ENCODE peak calls at places on chromosomes 13 and 19, in six cellular contexts. M is A549, R is sigmoid colon, X is tibial nerve, W is suprapubic skin, F is ovary. B is an unnamed sample.

GRCh38 chr13:70634893-70635292 is 526.6 kb upstream of the KLHL1 start:
- DNase-seq in M (no peak), R (no peak), X (no peak), W (no peak), F (no peak), B (no peak)

GRCh38 chr13:101026736-101027398 is 352.3 kb upstream of the TMTC4 start:
- DNase-seq in M (no peak), R (no peak), X (no peak), W (no peak), F (no peak), B (no peak)

GRCh38 chr13:23730251-23730650 is 158.9 kb downstream of the MIPEP start:
- DNase-seq in M (no peak), R (no peak), X (no peak), W (no peak), F (no peak), B (no peak)

GRCh38 chr13:107271226-107271625 is 703.3 kb upstream of the ARGLU1 start:
- DNase-seq in M (no peak), R (no peak), X (no peak), W (no peak), F (no peak), B (no peak)

GRCh38 chr13:42071667-42072419 is 23.4 kb downstream of the DGKH start:
- DNase-seq in M (no peak), R (no peak), X (no peak), W (no peak), F (no peak), B (no peak)

GRCh38 chr13:62702502-62702901 is 1286.9 kb upstream of the PCDH20 start:
- DNase-seq in M (no peak), R (no peak), X (no peak), W (no peak), F (no peak), B (no peak)

GRCh38 chr13:60720590-60720989 is 323.6 kb downstream of the TDRD3 start:
- DNase-seq in M (no peak), R (no peak), X (no peak), W (no peak), F (no peak), B (no peak)

GRCh38 chr13:64688893-64689677 is 2541.1 kb downstream of the PCDH9 start:
- DNase-seq in M (no peak), R (no peak), X (no peak), W (no peak), F (no peak), B (no peak)

GRCh38 chr13:42086582-42086981 is 38.1 kb downstream of the DGKH start:
- DNase-seq in M (no peak), R (no peak), X (no peak), W (no peak), F (no peak), B (no peak)

GRCh38 chr13:23460309-23460708 is 26.8 kb upstream of the SACS start:
- DNase-seq in M (no peak), R (no peak), X (no peak), W (no peak), F (no peak), B (no peak)

GRCh38 chr13:75316427-75316826 is 165.5 kb downstream of the TBC1D4 start:
- DNase-seq in M (no peak), R (no peak), X (no peak), W (no peak), F (no peak), B (no peak)

GRCh38 chr19:15544283-15544682 is 36.0 kb downstream of the CYP4F22 start:
- DNase-seq in M (no peak), R (no peak), X (no peak), W (no peak), F (no peak), B (no peak)

GRCh38 chr13:63435668-63436275 is 2020.1 kb upstream of the PCDH20 start:
- DNase-seq in M (no peak), R (no peak), X (no peak), W (no peak), F (no peak), B (no peak)

GRCh38 chr19:34794289-34794960 is 21.4 kb upstream of the ZNF599 start:
- DNase-seq in M (no peak), R (no peak), X (no peak), W (no peak), F (no peak), B (no peak)

GRCh38 chr13:42114278-42114677 is 65.8 kb downstream of the DGKH start:
- DNase-seq in M (no peak), R (no peak), X (no peak), W (no peak), F (no peak), B (no peak)

GRCh38 chr13:43979492-43979891 is 99.8 kb downstream of the LACC1 start:
- DNase-seq in M (no peak), R (no peak), X (no peak), W (no peak), F (no peak), B (no peak)

GRCh38 chr19:13644648-13645047 is 119.7 kb upstream of the MRI1 start:
- DNase-seq in M (no peak), R (no peak), X (no peak), W (no peak), F (no peak), B (no peak)

GRCh38 chr19:16532440-16533273 is 9.6 kb downstream of the CHERP start:
- DNase-seq in M (no peak), R (no peak), X (no peak), W (peak; percentile 56), F (no peak), B (no peak)

GRCh38 chr19:47186337-47187022 is 44.5 kb downstream of the BBC3 start:
- DNase-seq in M (no peak), R (no peak), X (no peak), W (no peak), F (no peak), B (no peak)

GRCh38 chr19:41023193-41023592 is 32.1 kb downstream of the CYP2B6 start:
- DNase-seq in M (no peak), R (no peak), X (no peak), W (no peak), F (no peak), B (no peak)

GRCh38 chr19:55454787-55455243 is 6.6 kb downstream of the ISOC2 start:
- DNase-seq in M (peak; percentile 92), R (no peak), X (no peak), W (no peak), F (no peak), B (no peak)

GRCh38 chr19:1266818-1267440 is 2.2 kb upstream of the CIRBP start:
- DNase-seq in M (peak; percentile 36), R (peak; percentile 88), X (no peak), W (peak; percentile 85), F (peak; percentile 90), B (peak; percentile 80)

GRCh38 chr19:13935765-13936486 is 2.3 kb downstream of the PODNL1 start:
- DNase-seq in M (no peak), R (no peak), X (no peak), W (no peak), F (no peak), B (no peak)

GRCh38 chr13:114100446-114101320 is 31.7 kb downstream of the RASA3 start:
- DNase-seq in M (no peak), R (peak; percentile 67), X (no peak), W (peak; percentile 56), F (no peak), B (no peak)

GRCh38 chr19:33698576-33699435 is 77.1 kb downstream of the CHST8 start:
- DNase-seq in M (no peak), R (peak; percentile 57), X (no peak), W (peak; percentile 33), F (no peak), B (no peak)

GRCh38 chr19:5078179-5078578 is 109.3 kb downstream of the KDM4B start:
- DNase-seq in M (no peak), R (no peak), X (no peak), W (no peak), F (no peak), B (no peak)
- TF ChIP-seq EP300 in M (no peak), R (no peak), X (no peak), W (no peak), F (no peak), B (no peak)

DNA sequence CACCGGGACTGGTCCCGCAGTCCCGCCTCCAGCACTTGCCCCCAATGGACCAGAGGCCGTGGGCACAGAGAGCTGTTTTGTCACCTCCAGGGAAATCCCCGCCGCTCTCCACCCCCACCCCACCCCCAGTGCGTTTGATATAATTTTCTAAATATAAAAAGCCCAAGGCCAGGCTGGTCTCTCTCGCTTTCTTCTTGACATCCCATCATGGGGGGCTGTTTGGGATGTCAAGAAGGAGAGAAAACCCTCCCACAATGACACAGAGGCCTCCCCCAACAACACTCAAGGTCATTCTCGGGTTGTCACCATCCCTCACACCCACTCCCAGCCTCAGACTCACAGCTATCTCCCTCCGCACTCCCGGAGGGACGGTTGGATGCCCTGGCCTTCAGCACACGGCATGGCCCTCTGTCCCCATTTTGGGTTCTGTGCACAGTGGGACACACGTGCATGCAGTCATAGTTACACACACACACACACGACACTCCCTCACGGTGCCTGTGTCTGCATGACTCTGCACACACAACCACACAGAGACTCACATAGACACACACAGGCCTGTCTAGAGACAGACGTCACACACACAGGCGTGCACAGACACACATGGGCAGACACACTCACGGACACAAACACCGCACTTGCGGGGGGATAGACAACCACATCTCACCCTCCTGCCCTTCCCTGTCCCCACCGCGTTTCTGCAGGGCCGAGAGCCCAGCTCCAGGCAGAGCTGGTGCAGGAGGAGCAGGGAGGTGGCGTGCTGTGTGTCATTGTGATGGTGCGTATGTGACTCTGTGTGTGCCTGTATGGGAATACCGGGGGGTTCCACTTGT is 4.8 kb upstream of the NFIC start:
- DNase-seq in M (no peak), R (no peak), X (no peak), W (no peak), F (peak; percentile 48), B (no peak)
- H3K4me3 ChIP-seq in M (peak overlapping the region; percentile 97), R (peak overlapping the region; percentile 100), X (peak overlapping the region; percentile 100), W (peak overlapping the region; percentile 84), F (peak overlapping the region; percentile 100), B (peak overlapping the region; percentile 99)

GRCh38 chr19:35959040-35959967 is 23.1 kb downstream of the LRFN3 start:
- DNase-seq in M (no peak), R (no peak), X (no peak), W (no peak), F (no peak), B (peak; percentile 60)
- H3K4me1 ChIP-seq in M (peaks cover 7% of the 10 kb centered on the region), R (peaks cover 4% of the 10 kb centered on the region), X (no peaks in the 10 kb centered on the region), W (peaks cover 15% of the 10 kb centered on the region), F (peaks cover 7% of the 10 kb centered on the region), B (no peaks in the 10 kb centered on the region)

DNA sequence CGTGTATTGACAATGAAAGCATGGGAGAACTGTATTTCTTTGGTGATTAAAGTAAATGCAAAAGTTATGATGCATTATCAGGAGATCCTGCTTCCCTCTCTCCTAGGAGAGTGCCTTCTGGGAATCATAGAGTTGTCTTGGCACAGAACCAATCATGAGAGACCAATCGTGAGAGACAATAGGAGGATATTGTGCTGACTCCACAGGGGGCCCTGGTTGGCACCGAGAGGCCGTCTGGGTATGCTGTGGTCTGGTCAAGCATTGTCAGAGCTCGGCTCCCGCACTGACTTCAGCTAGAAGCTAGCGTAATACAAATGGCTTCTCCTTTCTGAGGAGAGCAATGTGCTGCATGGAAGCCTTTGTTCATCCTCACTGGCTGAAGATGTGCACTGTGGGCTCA is 131.5 kb upstream of the GJB6 start:
- DNase-seq in M (no peak), R (no peak), X (no peak), W (no peak), F (no peak), B (no peak)
- TF ChIP-seq EP300 in M (no peak), R (no peak), X (no peak), W (no peak), F (no peak), B (no peak)